ENCODE peak calls at places on chromosomes 5 and 9, in nine cellular contexts. One of them, this sample, is unnamed.

GRCh38 chr9:2662496-2662895 is 40.9 kb downstream of the VLDLR start:
- DNase-seq in WTC11: peak
- DNase-seq in lung: no peak
- DNase-seq in ureter: no peak
- DNase-seq in heart left ventricle: no peak
- DNase-seq in activated CD4-positive, alpha-beta T cell treated with anti-CD3 and anti-CD28 coated beads, Interleukin-2, amount 50 U/mL, for 48 hours: no peak
- DNase-seq in NCI-H69: peak
- DNase-seq in right atrium auricular region: no peak
- DNase-seq in endothelial cell: peak
- DNase-seq in this sample: no peak

GRCh38 chr5:6732634-6733410 is 19.6 kb downstream of the TENT4A start:
- DNase-seq in WTC11: no peak
- DNase-seq in lung: no peak
- DNase-seq in ureter: no peak
- DNase-seq in heart left ventricle: peak
- DNase-seq in activated CD4-positive, alpha-beta T cell treated with anti-CD3 and anti-CD28 coated beads, Interleukin-2, amount 50 U/mL, for 48 hours: no peak
- DNase-seq in NCI-H69: peak
- DNase-seq in right atrium auricular region: no peak
- DNase-seq in endothelial cell: no peak
- DNase-seq in this sample: no peak

GRCh38 chr5:136810198-136810823 is 445.0 kb upstream of the TRPC7 start:
- DNase-seq in WTC11: no peak
- DNase-seq in lung: no peak
- DNase-seq in ureter: no peak
- DNase-seq in heart left ventricle: no peak
- DNase-seq in activated CD4-positive, alpha-beta T cell treated with anti-CD3 and anti-CD28 coated beads, Interleukin-2, amount 50 U/mL, for 48 hours: no peak
- DNase-seq in NCI-H69: no peak
- DNase-seq in right atrium auricular region: no peak
- DNase-seq in endothelial cell: no peak
- DNase-seq in this sample: no peak

GRCh38 chr5:68216737-68217231 is 1.2 kb downstream of the PIK3R1 start:
- DNase-seq in WTC11: no peak
- DNase-seq in lung: no peak
- DNase-seq in ureter: no peak
- DNase-seq in heart left ventricle: no peak
- DNase-seq in activated CD4-positive, alpha-beta T cell treated with anti-CD3 and anti-CD28 coated beads, Interleukin-2, amount 50 U/mL, for 48 hours: no peak
- DNase-seq in NCI-H69: no peak
- DNase-seq in right atrium auricular region: no peak
- DNase-seq in endothelial cell: peak
- DNase-seq in this sample: no peak

GRCh38 chr5:166178681-166179080 is 2112.8 kb upstream of the WWC1 start:
- DNase-seq in WTC11: no peak
- DNase-seq in lung: no peak
- DNase-seq in ureter: no peak
- DNase-seq in heart left ventricle: no peak
- DNase-seq in activated CD4-positive, alpha-beta T cell treated with anti-CD3 and anti-CD28 coated beads, Interleukin-2, amount 50 U/mL, for 48 hours: no peak
- DNase-seq in NCI-H69: no peak
- DNase-seq in right atrium auricular region: no peak
- DNase-seq in endothelial cell: no peak
- DNase-seq in this sample: no peak

GRCh38 chr9:33127881-33128280 is 39.3 kb downstream of the B4GALT1 start:
- DNase-seq in WTC11: no peak
- DNase-seq in lung: no peak
- DNase-seq in ureter: no peak
- DNase-seq in heart left ventricle: no peak
- DNase-seq in activated CD4-positive, alpha-beta T cell treated with anti-CD3 and anti-CD28 coated beads, Interleukin-2, amount 50 U/mL, for 48 hours: no peak
- DNase-seq in NCI-H69: no peak
- DNase-seq in right atrium auricular region: no peak
- DNase-seq in endothelial cell: no peak
- DNase-seq in this sample: no peak

GRCh38 chr9:135758870-135759269 is 56.9 kb downstream of the KCNT1 start:
- DNase-seq in WTC11: no peak
- DNase-seq in lung: no peak
- DNase-seq in ureter: no peak
- DNase-seq in heart left ventricle: no peak
- DNase-seq in activated CD4-positive, alpha-beta T cell treated with anti-CD3 and anti-CD28 coated beads, Interleukin-2, amount 50 U/mL, for 48 hours: no peak
- DNase-seq in NCI-H69: no peak
- DNase-seq in right atrium auricular region: no peak
- DNase-seq in endothelial cell: no peak
- DNase-seq in this sample: no peak

GRCh38 chr5:56698463-56699381 is 116.6 kb upstream of the MAP3K1 start:
- DNase-seq in WTC11: no peak
- DNase-seq in lung: no peak
- DNase-seq in ureter: no peak
- DNase-seq in heart left ventricle: no peak
- DNase-seq in activated CD4-positive, alpha-beta T cell treated with anti-CD3 and anti-CD28 coated beads, Interleukin-2, amount 50 U/mL, for 48 hours: peak
- DNase-seq in NCI-H69: peak
- DNase-seq in right atrium auricular region: no peak
- DNase-seq in endothelial cell: no peak
- DNase-seq in this sample: no peak

GRCh38 chr5:174798411-174798930 is 74.1 kb downstream of the MSX2 start:
- DNase-seq in WTC11: no peak
- DNase-seq in lung: no peak
- DNase-seq in ureter: no peak
- DNase-seq in heart left ventricle: no peak
- DNase-seq in activated CD4-positive, alpha-beta T cell treated with anti-CD3 and anti-CD28 coated beads, Interleukin-2, amount 50 U/mL, for 48 hours: no peak
- DNase-seq in NCI-H69: no peak
- DNase-seq in right atrium auricular region: no peak
- DNase-seq in endothelial cell: no peak
- DNase-seq in this sample: no peak

GRCh38 chr5:160539431-160539830 is 117.8 kb downstream of the PTTG1 start:
- DNase-seq in WTC11: no peak
- DNase-seq in lung: no peak
- DNase-seq in ureter: no peak
- DNase-seq in heart left ventricle: no peak
- DNase-seq in activated CD4-positive, alpha-beta T cell treated with anti-CD3 and anti-CD28 coated beads, Interleukin-2, amount 50 U/mL, for 48 hours: peak
- DNase-seq in NCI-H69: no peak
- DNase-seq in right atrium auricular region: no peak
- DNase-seq in endothelial cell: no peak
- DNase-seq in this sample: no peak

GRCh38 chr5:151699071-151699901 is 12.6 kb upstream of the SPARC start:
- DNase-seq in WTC11: no peak
- DNase-seq in lung: peak
- DNase-seq in ureter: peak
- DNase-seq in heart left ventricle: peak
- DNase-seq in activated CD4-positive, alpha-beta T cell treated with anti-CD3 and anti-CD28 coated beads, Interleukin-2, amount 50 U/mL, for 48 hours: no peak
- DNase-seq in NCI-H69: no peak
- DNase-seq in right atrium auricular region: peak
- DNase-seq in endothelial cell: no peak
- DNase-seq in this sample: no peak

GRCh38 chr9:18343799-18344198 is 130.2 kb upstream of the ADAMTSL1 start:
- DNase-seq in WTC11: no peak
- DNase-seq in lung: no peak
- DNase-seq in ureter: no peak
- DNase-seq in heart left ventricle: no peak
- DNase-seq in activated CD4-positive, alpha-beta T cell treated with anti-CD3 and anti-CD28 coated beads, Interleukin-2, amount 50 U/mL, for 48 hours: no peak
- DNase-seq in NCI-H69: no peak
- DNase-seq in right atrium auricular region: no peak
- DNase-seq in endothelial cell: no peak
- DNase-seq in this sample: no peak

GRCh38 chr5:432928-433791 is 9.8 kb upstream of the EXOC3 start:
- DNase-seq in WTC11: no peak
- DNase-seq in lung: peak
- DNase-seq in ureter: no peak
- DNase-seq in heart left ventricle: peak
- DNase-seq in activated CD4-positive, alpha-beta T cell treated with anti-CD3 and anti-CD28 coated beads, Interleukin-2, amount 50 U/mL, for 48 hours: no peak
- DNase-seq in NCI-H69: no peak
- DNase-seq in right atrium auricular region: no peak
- DNase-seq in endothelial cell: no peak
- DNase-seq in this sample: no peak

GRCh38 chr5:94884294-94884693 is 265.8 kb downstream of the SLF1 start:
- DNase-seq in WTC11: peak
- DNase-seq in lung: no peak
- DNase-seq in ureter: no peak
- DNase-seq in heart left ventricle: no peak
- DNase-seq in activated CD4-positive, alpha-beta T cell treated with anti-CD3 and anti-CD28 coated beads, Interleukin-2, amount 50 U/mL, for 48 hours: no peak
- DNase-seq in NCI-H69: peak
- DNase-seq in right atrium auricular region: no peak
- DNase-seq in endothelial cell: peak
- DNase-seq in this sample: no peak

GRCh38 chr9:14561929-14562386 is 131.3 kb downstream of the ZDHHC21 start:
- DNase-seq in WTC11: peak
- DNase-seq in lung: no peak
- DNase-seq in ureter: no peak
- DNase-seq in heart left ventricle: no peak
- DNase-seq in activated CD4-positive, alpha-beta T cell treated with anti-CD3 and anti-CD28 coated beads, Interleukin-2, amount 50 U/mL, for 48 hours: no peak
- DNase-seq in NCI-H69: peak
- DNase-seq in right atrium auricular region: no peak
- DNase-seq in endothelial cell: no peak
- DNase-seq in this sample: no peak

GRCh38 chr9:5909999-5910398 is 19.3 kb downstream of the MLANA start:
- DNase-seq in WTC11: no peak
- DNase-seq in lung: no peak
- DNase-seq in ureter: no peak
- DNase-seq in heart left ventricle: no peak
- DNase-seq in activated CD4-positive, alpha-beta T cell treated with anti-CD3 and anti-CD28 coated beads, Interleukin-2, amount 50 U/mL, for 48 hours: no peak
- DNase-seq in NCI-H69: no peak
- DNase-seq in right atrium auricular region: no peak
- DNase-seq in endothelial cell: no peak
- DNase-seq in this sample: no peak

GRCh38 chr5:174510771-174511453 is 213.5 kb upstream of the MSX2 start:
- DNase-seq in WTC11: no peak
- DNase-seq in lung: no peak
- DNase-seq in ureter: no peak
- DNase-seq in heart left ventricle: no peak
- DNase-seq in activated CD4-positive, alpha-beta T cell treated with anti-CD3 and anti-CD28 coated beads, Interleukin-2, amount 50 U/mL, for 48 hours: no peak
- DNase-seq in NCI-H69: peak
- DNase-seq in right atrium auricular region: no peak
- DNase-seq in endothelial cell: no peak
- DNase-seq in this sample: no peak

GRCh38 chr9:105116047-105116868 is 128.2 kb upstream of the SLC44A1 start:
- DNase-seq in WTC11: no peak
- DNase-seq in lung: no peak
- DNase-seq in ureter: no peak
- DNase-seq in heart left ventricle: no peak
- DNase-seq in activated CD4-positive, alpha-beta T cell treated with anti-CD3 and anti-CD28 coated beads, Interleukin-2, amount 50 U/mL, for 48 hours: no peak
- DNase-seq in NCI-H69: no peak
- DNase-seq in right atrium auricular region: no peak
- DNase-seq in endothelial cell: no peak
- DNase-seq in this sample: no peak

GRCh38 chr9:111854799-111855198 is 41.8 kb upstream of the UGCG start:
- DNase-seq in WTC11: no peak
- DNase-seq in lung: no peak
- DNase-seq in ureter: no peak
- DNase-seq in heart left ventricle: no peak
- DNase-seq in activated CD4-positive, alpha-beta T cell treated with anti-CD3 and anti-CD28 coated beads, Interleukin-2, amount 50 U/mL, for 48 hours: no peak
- DNase-seq in NCI-H69: no peak
- DNase-seq in right atrium auricular region: no peak
- DNase-seq in endothelial cell: no peak
- DNase-seq in this sample: no peak

GRCh38 chr5:163914911-163915310 is 409.5 kb downstream of the MAT2B start:
- DNase-seq in WTC11: no peak
- DNase-seq in lung: no peak
- DNase-seq in ureter: no peak
- DNase-seq in heart left ventricle: no peak
- DNase-seq in activated CD4-positive, alpha-beta T cell treated with anti-CD3 and anti-CD28 coated beads, Interleukin-2, amount 50 U/mL, for 48 hours: no peak
- DNase-seq in NCI-H69: peak
- DNase-seq in right atrium auricular region: no peak
- DNase-seq in endothelial cell: no peak
- DNase-seq in this sample: no peak

GRCh38 chr5:28483327-28484025 is 1445.1 kb upstream of the CDH9 start:
- DNase-seq in WTC11: no peak
- DNase-seq in lung: no peak
- DNase-seq in ureter: no peak
- DNase-seq in heart left ventricle: no peak
- DNase-seq in activated CD4-positive, alpha-beta T cell treated with anti-CD3 and anti-CD28 coated beads, Interleukin-2, amount 50 U/mL, for 48 hours: no peak
- DNase-seq in NCI-H69: no peak
- DNase-seq in right atrium auricular region: no peak
- DNase-seq in endothelial cell: no peak
- DNase-seq in this sample: no peak

GRCh38 chr9:34084562-34084961 is 35.9 kb upstream of the UBAP2 start:
- DNase-seq in WTC11: no peak
- DNase-seq in lung: no peak
- DNase-seq in ureter: no peak
- DNase-seq in heart left ventricle: no peak
- DNase-seq in activated CD4-positive, alpha-beta T cell treated with anti-CD3 and anti-CD28 coated beads, Interleukin-2, amount 50 U/mL, for 48 hours: no peak
- DNase-seq in NCI-H69: no peak
- DNase-seq in right atrium auricular region: no peak
- DNase-seq in endothelial cell: no peak
- DNase-seq in this sample: no peak